ENCODE peak calls at places on chromosomes 1 and 21, in six cellular contexts. One of them, this sample, is unnamed.
A peak's percentile ranks its signal among the peaks of the same experiment; 100 is the strongest.

GRCh38 chr1:76868916-76869315 is 1.6 kb downstream of the ST6GALNAC5 start:
- DNase-seq in activated CD8-positive, alpha-beta T cell treated with anti-CD3 and anti-CD28 coated beads, Interleukin-2, amount 10 ng/mL, durations not matched to agents 7 days and 5 days: no peak
- DNase-seq in central memory CD8-positive, alpha-beta T cell: no peak
- DNase-seq in T1000: no peak
- DNase-seq in heart left ventricle: no peak
- DNase-seq in fibroblast of lung: no peak
- DNase-seq in this sample: no peak

GRCh38 chr1:54569339-54569738 is 21.3 kb downstream of the ACOT11 start:
- DNase-seq in central memory CD8-positive, alpha-beta T cell: no peak
- DNase-seq in T1000: no peak
- DNase-seq in fibroblast of lung: peak; percentile 15
- DNase-seq in heart left ventricle: peak; percentile 45
- DNase-seq in activated CD8-positive, alpha-beta T cell treated with anti-CD3 and anti-CD28 coated beads, Interleukin-2, amount 10 ng/mL, durations not matched to agents 7 days and 5 days: no peak
- DNase-seq in this sample: no peak

GRCh38 chr1:85584923-85585322 is 4.4 kb downstream of the CCN1 start:
- DNase-seq in heart left ventricle: no peak
- DNase-seq in T1000: no peak
- DNase-seq in fibroblast of lung: no peak
- DNase-seq in central memory CD8-positive, alpha-beta T cell: no peak
- DNase-seq in activated CD8-positive, alpha-beta T cell treated with anti-CD3 and anti-CD28 coated beads, Interleukin-2, amount 10 ng/mL, durations not matched to agents 7 days and 5 days: no peak
- DNase-seq in this sample: no peak

GRCh38 chr21:33168886-33169285 is 60.9 kb upstream of the IFNAR2 start:
- DNase-seq in fibroblast of lung: no peak
- DNase-seq in central memory CD8-positive, alpha-beta T cell: no peak
- DNase-seq in heart left ventricle: no peak
- DNase-seq in T1000: no peak
- DNase-seq in activated CD8-positive, alpha-beta T cell treated with anti-CD3 and anti-CD28 coated beads, Interleukin-2, amount 10 ng/mL, durations not matched to agents 7 days and 5 days: no peak
- DNase-seq in this sample: no peak

GRCh38 chr1:206703647-206704046 is 18.9 kb downstream of the MAPKAPK2 start:
- DNase-seq in fibroblast of lung: no peak
- DNase-seq in activated CD8-positive, alpha-beta T cell treated with anti-CD3 and anti-CD28 coated beads, Interleukin-2, amount 10 ng/mL, durations not matched to agents 7 days and 5 days: peak; percentile 60
- DNase-seq in central memory CD8-positive, alpha-beta T cell: peak; percentile 53
- DNase-seq in heart left ventricle: no peak
- DNase-seq in T1000: no peak
- DNase-seq in this sample: no peak

GRCh38 chr1:11719313-11720032 is 16.5 kb upstream of the AGTRAP start:
- DNase-seq in activated CD8-positive, alpha-beta T cell treated with anti-CD3 and anti-CD28 coated beads, Interleukin-2, amount 10 ng/mL, durations not matched to agents 7 days and 5 days: peak; percentile 91
- DNase-seq in T1000: peak; percentile 61
- DNase-seq in central memory CD8-positive, alpha-beta T cell: peak; percentile 81
- DNase-seq in heart left ventricle: peak; percentile 82
- DNase-seq in fibroblast of lung: peak; percentile 72
- DNase-seq in this sample: no peak

GRCh38 chr1:55848906-55849305 is 633.7 kb upstream of the USP24 start:
- DNase-seq in fibroblast of lung: peak; percentile 66
- DNase-seq in heart left ventricle: no peak
- DNase-seq in T1000: no peak
- DNase-seq in central memory CD8-positive, alpha-beta T cell: no peak
- DNase-seq in activated CD8-positive, alpha-beta T cell treated with anti-CD3 and anti-CD28 coated beads, Interleukin-2, amount 10 ng/mL, durations not matched to agents 7 days and 5 days: no peak
- DNase-seq in this sample: no peak

GRCh38 chr1:155000475-155000724 is 2.2 kb upstream of the ZBTB7B start:
- DNase-seq in fibroblast of lung: no peak
- DNase-seq in T1000: no peak
- DNase-seq in heart left ventricle: no peak
- DNase-seq in activated CD8-positive, alpha-beta T cell treated with anti-CD3 and anti-CD28 coated beads, Interleukin-2, amount 10 ng/mL, durations not matched to agents 7 days and 5 days: no peak
- DNase-seq in central memory CD8-positive, alpha-beta T cell: no peak
- DNase-seq in this sample: no peak

GRCh38 chr21:27741736-27742135 is 774.8 kb upstream of the ADAMTS5 start:
- DNase-seq in T1000: no peak
- DNase-seq in activated CD8-positive, alpha-beta T cell treated with anti-CD3 and anti-CD28 coated beads, Interleukin-2, amount 10 ng/mL, durations not matched to agents 7 days and 5 days: no peak
- DNase-seq in heart left ventricle: no peak
- DNase-seq in fibroblast of lung: peak; percentile 76
- DNase-seq in central memory CD8-positive, alpha-beta T cell: no peak
- DNase-seq in this sample: no peak

GRCh38 chr1:205976036-205976435 is 27.2 kb downstream of the RAB7B start:
- DNase-seq in heart left ventricle: no peak
- DNase-seq in activated CD8-positive, alpha-beta T cell treated with anti-CD3 and anti-CD28 coated beads, Interleukin-2, amount 10 ng/mL, durations not matched to agents 7 days and 5 days: no peak
- DNase-seq in fibroblast of lung: no peak
- DNase-seq in central memory CD8-positive, alpha-beta T cell: no peak
- DNase-seq in T1000: no peak
- DNase-seq in this sample: no peak

GRCh38 chr1:29487291-29487690 is 251.0 kb downstream of the PTPRU start:
- DNase-seq in central memory CD8-positive, alpha-beta T cell: no peak
- DNase-seq in activated CD8-positive, alpha-beta T cell treated with anti-CD3 and anti-CD28 coated beads, Interleukin-2, amount 10 ng/mL, durations not matched to agents 7 days and 5 days: no peak
- DNase-seq in T1000: no peak
- DNase-seq in heart left ventricle: no peak
- DNase-seq in fibroblast of lung: no peak
- DNase-seq in this sample: no peak

GRCh38 chr1:37123266-37123665 is 89.0 kb upstream of the GRIK3 start:
- DNase-seq in central memory CD8-positive, alpha-beta T cell: no peak
- DNase-seq in T1000: peak; percentile 52
- DNase-seq in fibroblast of lung: no peak
- DNase-seq in heart left ventricle: no peak
- DNase-seq in activated CD8-positive, alpha-beta T cell treated with anti-CD3 and anti-CD28 coated beads, Interleukin-2, amount 10 ng/mL, durations not matched to agents 7 days and 5 days: no peak
- DNase-seq in this sample: no peak

GRCh38 chr1:157596384-157596783 is 1.5 kb downstream of the FCRL4 start:
- DNase-seq in heart left ventricle: no peak
- DNase-seq in central memory CD8-positive, alpha-beta T cell: no peak
- DNase-seq in T1000: no peak
- DNase-seq in fibroblast of lung: no peak
- DNase-seq in activated CD8-positive, alpha-beta T cell treated with anti-CD3 and anti-CD28 coated beads, Interleukin-2, amount 10 ng/mL, durations not matched to agents 7 days and 5 days: no peak
- DNase-seq in this sample: no peak